ENCODE peak calls at places on chromosomes 16 and 17, in ten cellular contexts. T is AG10803, M is foreskin fibroblast, R is fibroblast of the aortic adventitia, E is right lobe of liver, X is adrenal gland, V is heart left ventricle, B is fibroblast of lung, U is prostate gland, Y is esophagus muscularis mucosa. I is an unnamed sample.

GRCh38 chr17:70320642-70321345 is 151.5 kb downstream of the KCNJ2 start:
- DNase-seq in R (peak), U (no peak), Y (no peak), E (no peak), T (peak), B (peak), V (peak), M (no peak), X (no peak), I (peak)

GRCh38 chr17:13302983-13303382 is 285.2 kb upstream of the ELAC2 start:
- DNase-seq in X (no peak), V (no peak), B (no peak), E (no peak), Y (no peak), U (no peak), T (no peak), R (no peak), M (no peak), I (no peak)

GRCh38 chr17:45087496-45087975 is 26.4 kb downstream of the NMT1 start:
- DNase-seq in M (peak), Y (no peak), T (peak), R (peak), V (no peak), B (peak), E (no peak), X (no peak), U (peak), I (peak)

GRCh38 chr16:58678716-58679115 is 5.9 kb downstream of the SLC38A7 start:
- DNase-seq in E (peak), Y (no peak), U (peak), M (peak), V (peak), B (no peak), R (peak), X (peak), T (peak), I (no peak)

GRCh38 chr16:30031477-30031918 is 427 bp upstream of the TLCD3B start:
- DNase-seq in T (no peak), X (no peak), R (no peak), Y (no peak), U (no peak), B (no peak), E (no peak), V (no peak), M (no peak), I (no peak)

GRCh38 chr16:15617901-15618300 is 25.1 kb downstream of the MARF1 start:
- DNase-seq in V (no peak), Y (no peak), R (no peak), U (no peak), B (no peak), M (no peak), E (no peak), X (no peak), T (no peak), I (no peak)

GRCh38 chr16:58503166-58503862 is 3.4 kb downstream of the NDRG4 start:
- DNase-seq in T (no peak), M (no peak), E (no peak), U (no peak), X (peak), R (no peak), Y (no peak), B (no peak), V (no peak), I (no peak)

GRCh38 chr16:56608876-56609462 is 585 bp downstream of the MT2A start:
- DNase-seq in M (peak), U (no peak), E (peak), R (peak), X (no peak), Y (no peak), T (no peak), V (peak), B (no peak), I (no peak)

GRCh38 chr17:75825748-75826370 is 18.3 kb downstream of the UNC13D start:
- DNase-seq in U (no peak), X (no peak), V (no peak), T (no peak), B (no peak), R (no peak), Y (no peak), E (no peak), M (no peak), I (no peak)

GRCh38 chr17:7475764-7476422 is 3.5 kb downstream of the ZBTB4 start:
- DNase-seq in Y (peak), E (no peak), M (peak), U (no peak), T (peak), X (peak), V (peak), B (no peak), R (peak), I (no peak)

GRCh38 chr16:22397931-22398330 is 23.5 kb upstream of the CDR2 start:
- DNase-seq in U (no peak), V (no peak), M (no peak), T (no peak), E (no peak), R (no peak), Y (no peak), X (no peak), B (no peak), I (no peak)

GRCh38 chr16:89199241-89200123 is 855 bp downstream of the SLC22A31 start:
- DNase-seq in V (no peak), R (no peak), B (no peak), M (no peak), Y (no peak), U (no peak), T (no peak), E (no peak), X (no peak), I (no peak)

GRCh38 chr17:43949777-43950176 is 4.0 kb downstream of the PYY start:
- DNase-seq in B (no peak), M (no peak), R (peak), T (peak), U (no peak), E (peak), Y (no peak), X (no peak), V (no peak), I (no peak)

GRCh38 chr17:61399131-61400057 is at the start of gene TBX2:
- DNase-seq in E (peak), R (peak), V (peak), M (peak), Y (no peak), T (peak), B (peak), X (peak), U (no peak), I (peak)

GRCh38 chr16:73022534-73022933 is 25.4 kb downstream of the ZFHX3 start:
- DNase-seq in B (no peak), Y (no peak), X (peak), U (no peak), R (no peak), T (no peak), E (no peak), M (no peak), V (no peak), I (no peak)

GRCh38 chr17:59786213-59786535 is 78.7 kb downstream of the VMP1 start:
- DNase-seq in V (no peak), R (no peak), E (no peak), Y (no peak), B (no peak), U (no peak), M (no peak), X (no peak), T (no peak), I (no peak)
- TF ChIP-seq CTCF in V (no peak), R (no peak), E (no peak), Y (no peak), B (no peak), U (no peak), M (no peak), X (peak), T (no peak), I (no peak)

GRCh38 chr17:49969794-49970389 is 902 bp downstream of the DLX4 start:
- DNase-seq in R (no peak), U (no peak), E (no peak), Y (no peak), B (no peak), T (no peak), M (no peak), X (no peak), V (no peak), I (no peak)
- H3K4me3 ChIP-seq in R (no peak), U (no peak), E (no peak), Y (peak), B (no peak), T (no peak), M (no peak), X (no peak), V (no peak), I (no peak)

GRCh38 chr17:49375544-49375943 is 13.5 kb upstream of the ZNF652 start:
- DNase-seq in R (no peak), X (no peak), T (no peak), U (no peak), V (no peak), B (no peak), E (no peak), M (no peak), Y (no peak), I (no peak)
- TF ChIP-seq CTCF in R (no peak), X (no peak), T (no peak), U (no peak), V (no peak), B (no peak), E (no peak), M (no peak), Y (no peak), I (no peak)

GRCh38 chr16:86567701-86568571 is 1.3 kb downstream of the FOXC2 start:
- DNase-seq in R (peak), Y (no peak), M (no peak), E (no peak), B (peak), U (no peak), V (no peak), T (peak), X (no peak), I (peak)
- H3K4me3 ChIP-seq in R (peak), Y (peak), M (peak), E (no peak), B (peak), U (no peak), V (peak), T (peak), X (no peak), I (peak)

GRCh38 chr16:27224741-27225300 is 21.5 kb downstream of the KDM8 start:
- DNase-seq in U (no peak), T (no peak), B (no peak), R (no peak), E (peak), X (no peak), Y (no peak), M (no peak), V (no peak), I (no peak)

GRCh38 chr16:27226976-27227705 is 23.8 kb downstream of the KDM8 start:
- DNase-seq in B (no peak), R (no peak), V (no peak), E (peak), M (no peak), Y (no peak), U (no peak), X (no peak), T (no peak), I (no peak)

GRCh38 chr16:27226476-27226875 is 23.1 kb downstream of the KDM8 start:
- DNase-seq in U (peak), Y (no peak), V (no peak), R (no peak), E (peak), M (no peak), T (no peak), X (no peak), B (no peak), I (no peak)

GRCh38 chr16:27224271-27224737 is 21.0 kb downstream of the KDM8 start:
- DNase-seq in U (no peak), E (peak), Y (no peak), M (no peak), T (no peak), V (no peak), X (no peak), R (no peak), B (no peak), I (no peak)

DNA sequence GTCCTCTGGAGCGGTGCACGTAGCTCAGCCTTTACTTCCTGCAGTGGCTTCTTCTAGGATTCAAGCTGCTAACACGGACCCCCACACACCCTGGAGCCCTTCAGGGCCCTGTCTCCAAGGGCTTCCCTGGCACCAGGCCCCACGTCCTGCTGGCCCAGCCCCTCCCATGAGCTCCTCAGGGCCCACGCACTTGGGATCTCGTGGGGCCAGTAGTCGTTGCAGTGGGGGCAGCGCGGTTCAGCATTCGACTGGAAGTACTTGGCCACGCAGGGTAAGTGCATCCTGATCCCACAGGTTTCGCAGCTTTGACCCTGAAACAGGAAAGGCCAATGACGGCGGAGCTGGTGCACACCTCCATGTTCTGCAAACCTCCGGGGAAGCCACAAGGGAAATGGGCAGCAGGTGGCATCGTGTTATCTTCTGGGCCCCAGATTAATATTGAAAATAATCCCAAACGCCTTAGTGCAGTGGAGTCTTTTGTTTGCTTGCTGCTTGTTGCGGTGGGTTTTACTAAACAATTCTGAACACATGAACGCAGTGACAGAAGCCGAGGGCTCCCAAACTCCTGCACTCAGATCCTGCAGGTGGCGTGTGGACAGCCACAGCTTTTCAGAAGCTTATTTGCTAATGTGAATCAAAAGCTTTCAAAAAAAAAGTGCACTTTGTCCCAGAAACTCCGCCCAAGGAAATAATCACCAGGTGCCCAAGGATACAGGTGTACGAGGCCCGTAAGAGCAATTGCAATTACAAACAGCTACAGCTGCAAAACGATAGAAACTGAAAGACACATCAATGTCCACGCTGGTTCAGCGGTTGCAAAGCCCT is 22.4 kb downstream of the KDM8 start:
- DNase-seq in X (no peak), V (no peak), B (no peak), U (no peak), T (no peak), R (no peak), Y (no peak), E (peak), M (no peak), I (no peak)
- TF ChIP-seq CTCF in X (no peak), V (no peak), B (no peak), U (no peak), T (no peak), R (no peak), Y (no peak), E (peak), M (no peak), I (peak)

DNA sequence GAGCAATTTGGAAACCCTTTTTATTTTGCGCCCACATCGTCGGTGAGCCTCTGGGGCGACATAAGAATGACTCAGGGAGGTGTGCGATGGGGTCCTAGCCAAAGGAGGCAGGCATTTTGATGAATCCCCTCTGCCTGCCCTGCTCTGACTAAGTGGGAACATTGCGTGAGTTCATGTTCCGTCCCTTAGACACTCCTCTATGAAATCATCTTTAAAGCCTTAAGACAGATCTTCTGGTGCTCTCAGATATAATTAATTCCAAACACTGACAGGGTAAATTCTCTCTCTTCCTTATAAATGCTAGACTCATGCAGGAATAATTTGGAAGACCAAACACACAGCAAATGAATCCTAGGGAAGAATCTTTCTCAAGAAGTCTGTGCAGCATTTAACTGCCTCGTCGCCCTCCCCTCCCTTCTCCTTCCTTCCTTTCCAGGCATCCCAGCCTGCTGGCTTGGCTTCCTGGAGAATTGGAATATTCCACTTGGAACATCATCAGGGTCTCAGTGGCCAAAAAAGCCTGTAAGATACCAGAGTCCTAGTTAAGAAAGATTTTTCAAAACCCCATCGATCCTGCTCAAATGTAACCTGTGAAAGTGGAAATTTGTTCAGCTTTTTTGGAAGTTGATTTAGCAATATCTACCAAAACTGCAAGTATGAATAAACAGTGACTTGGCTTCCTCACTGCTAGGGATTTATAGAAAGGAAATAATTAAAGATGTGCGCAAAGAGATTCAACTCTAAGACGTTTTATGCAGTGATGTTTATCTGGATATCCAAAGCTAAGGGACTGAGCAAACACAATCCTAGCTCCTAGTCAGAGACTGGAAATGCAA is 52.5 kb upstream of the FOXF1 start:
- DNase-seq in M (peak), T (peak), V (peak), B (peak), X (no peak), R (peak), U (no peak), E (no peak), Y (peak), I (peak)
- H3K4me3 ChIP-seq in M (no peak), T (no peak), V (no peak), B (no peak), X (no peak), R (no peak), U (no peak), E (no peak), Y (no peak), I (no peak)

I was measured in astrocyte of the spinal cord.